ENCODE peak calls at places on chromosome 1, in five cellular contexts. J is stimulated activated CD4-positive, alpha-beta T cell treated with anti-CD3 and anti-CD28 coated beads, Interleukin-12 subunit alpha, Interleukin-12 subunit beta, amount 100 ng/mL, for 24 hours; X is fibroblast of mammary gland; Z is fibroblast of villous mesenchyme; V is foreskin fibroblast. R is an unnamed sample.

GRCh38 chr1:207459008-207459407 is 4.9 kb downstream of the CR2 start:
- DNase-seq in J (no peak), X (no peak), Z (no peak), V (no peak), R (no peak)

GRCh38 chr1:53943490-53944043 is 1.9 kb downstream of the IFT25 start:
- DNase-seq in J (no peak), X (no peak), Z (no peak), V (no peak), R (no peak)

GRCh38 chr1:112358798-112359408 is 37.1 kb upstream of the CTTNBP2NL start:
- DNase-seq in J (peak; percentile 9), X (peak; percentile 71), Z (peak; percentile 59), V (peak; percentile 81), R (peak; percentile 46)

GRCh38 chr1:100323428-100324106 is 28.7 kb upstream of the CDC14A start:
- DNase-seq in J (no peak), X (peak; percentile 26), Z (peak; percentile 10), V (no peak), R (no peak)

GRCh38 chr1:212814989-212815388 is 23.3 kb downstream of the TATDN3 start:
- DNase-seq in J (no peak), X (peak; percentile 17), Z (peak; percentile 45), V (no peak), R (no peak)

GRCh38 chr1:190864013-190864610 is 386.4 kb upstream of the BRINP3 start:
- DNase-seq in J (no peak), X (no peak), Z (no peak), V (no peak), R (no peak)

GRCh38 chr1:2967881-2968280 is 53.4 kb upstream of the ACTRT2 start:
- DNase-seq in J (no peak), X (no peak), Z (no peak), V (no peak), R (no peak)

GRCh38 chr1:202708456-202709275 is 1.6 kb downstream of the SYT2 start:
- DNase-seq in J (no peak), X (no peak), Z (no peak), V (no peak), R (no peak)

GRCh38 chr1:55192093-55192492 is 23.1 kb downstream of the USP24 start:
- DNase-seq in J (no peak), X (no peak), Z (no peak), V (no peak), R (no peak)

R was measured in SJCRH30.